ENCODE peak calls at places on chromosomes 3 and 15, in five cellular contexts. A is breast epithelium, X is sigmoid colon, E is HL-60, B is HepG2. V is an unnamed sample.

GRCh38 chr3:155753038-155753647 is 8.3 kb upstream of the PLCH1 start:
- DNase-seq in A (no peak), X (no peak), E (peak; percentile 27), B (peak; percentile 39), V (no peak)

GRCh38 chr3:53180305-53181023 is 19.5 kb downstream of the PRKCD start:
- DNase-seq in A (no peak), X (no peak), E (no peak), B (no peak), V (no peak)

GRCh38 chr3:134260984-134261383 is 10.3 kb upstream of the RYK start:
- DNase-seq in A (no peak), X (no peak), E (no peak), B (no peak), V (peak; percentile 51)

GRCh38 chr15:55780292-55780691 is 37.3 kb upstream of the PRTG start:
- DNase-seq in A (no peak), X (no peak), E (no peak), B (no peak), V (no peak)

GRCh38 chr3:159992601-159993000 is 4.0 kb downstream of the IL12A start:
- DNase-seq in A (no peak), X (no peak), E (no peak), B (no peak), V (no peak)

GRCh38 chr15:31498756-31499155 is 172.1 kb downstream of the KLF13 start:
- DNase-seq in A (no peak), X (no peak), E (no peak), B (no peak), V (peak; percentile 24)

GRCh38 chr3:63872135-63872924 is 8.7 kb downstream of the ATXN7 start:
- DNase-seq in A (no peak), X (no peak), E (no peak), B (no peak), V (no peak)

GRCh38 chr3:71127463-71128243 is 455.9 kb downstream of the FOXP1 start:
- DNase-seq in A (no peak), X (no peak), E (no peak), B (no peak), V (no peak)

GRCh38 chr3:169146112-169146665 is 517.3 kb downstream of the MECOM start:
- DNase-seq in A (no peak), X (peak; percentile 63), E (no peak), B (no peak), V (peak; percentile 62)

GRCh38 chr3:119508172-119508845 is 10.0 kb downstream of the TIMMDC1 start:
- DNase-seq in A (no peak), X (no peak), E (peak; percentile 35), B (no peak), V (no peak)

GRCh38 chr15:83843511-83843910 is 189.6 kb downstream of the ADAMTSL3 start:
- DNase-seq in A (no peak), X (peak; percentile 73), E (no peak), B (no peak), V (no peak)

GRCh38 chr3:17645074-17645698 is 97.2 kb downstream of the TBC1D5 start:
- DNase-seq in A (no peak), X (no peak), E (peak; percentile 55), B (peak; percentile 67), V (no peak)

GRCh38 chr3:180277036-180277435 is 240.3 kb upstream of the PEX5L start:
- DNase-seq in A (no peak), X (no peak), E (no peak), B (peak; percentile 4), V (no peak)

GRCh38 chr3:25471081-25471768 is 43.2 kb downstream of the RARB start:
- DNase-seq in A (no peak), X (no peak), E (no peak), B (no peak), V (no peak)

GRCh38 chr3:120823156-120823555 is 80.6 kb downstream of the GTF2E1 start:
- DNase-seq in A (no peak), X (no peak), E (no peak), B (no peak), V (no peak)

GRCh38 chr15:95141486-95141885 is 910.1 kb downstream of the MCTP2 start:
- DNase-seq in A (no peak), X (no peak), E (no peak), B (no peak), V (no peak)

GRCh38 chr3:119380697-119381096 is 82.7 kb downstream of the TMEM39A start:
- DNase-seq in A (no peak), X (no peak), E (no peak), B (no peak), V (no peak)

GRCh38 chr15:73872370-73872769 is 994 bp upstream of the TBC1D21 start:
- DNase-seq in A (no peak), X (no peak), E (no peak), B (no peak), V (no peak)

GRCh38 chr3:187165144-187165543 is 25.8 kb upstream of the RPL39L start:
- DNase-seq in A (no peak), X (no peak), E (peak; percentile 13), B (peak; percentile 58), V (no peak)

GRCh38 chr3:177772908-177773557 is 575.8 kb upstream of the TBL1XR1 start:
- DNase-seq in A (no peak), X (no peak), E (no peak), B (no peak), V (no peak)

GRCh38 chr3:37621771-37622170 is 239.9 kb upstream of the CTDSPL start:
- DNase-seq in A (no peak), X (no peak), E (no peak), B (no peak), V (no peak)

GRCh38 chr3:143657391-143657790 is 190.9 kb downstream of the SLC9A9 start:
- DNase-seq in A (no peak), X (no peak), E (no peak), B (no peak), V (no peak)

GRCh38 chr15:96298217-96298616 is 32.3 kb upstream of the NR2F2 start:
- DNase-seq in A (no peak), X (no peak), E (no peak), B (no peak), V (no peak)

GRCh38 chr3:36429986-36430485 is 49.7 kb downstream of the STAC start:
- DNase-seq in A (no peak), X (no peak), E (no peak), B (no peak), V (no peak)

GRCh38 chr3:37731895-37732294 is 129.8 kb upstream of the CTDSPL start:
- DNase-seq in A (no peak), X (no peak), E (no peak), B (no peak), V (no peak)

GRCh38 chr3:105365171-105365535 is 1.6 kb upstream of the ALCAM start:
- DNase-seq in A (no peak), X (no peak), E (no peak), B (no peak), V (no peak)

GRCh38 chr3:105365536-105366301 is 990 bp upstream of the ALCAM start:
- DNase-seq in A (no peak), X (peak; percentile 63), E (no peak), B (no peak), V (no peak)

GRCh38 chr3:105367406-105368213 is 901 bp downstream of the ALCAM start:
- DNase-seq in A (peak; percentile 70), X (peak; percentile 83), E (peak; percentile 97), B (peak; percentile 47), V (no peak)

GRCh38 chr3:105367063-105367405 is 325 bp downstream of the ALCAM start:
- DNase-seq in A (no peak), X (peak; percentile 64), E (peak; percentile 33), B (no peak), V (no peak)

DNA sequence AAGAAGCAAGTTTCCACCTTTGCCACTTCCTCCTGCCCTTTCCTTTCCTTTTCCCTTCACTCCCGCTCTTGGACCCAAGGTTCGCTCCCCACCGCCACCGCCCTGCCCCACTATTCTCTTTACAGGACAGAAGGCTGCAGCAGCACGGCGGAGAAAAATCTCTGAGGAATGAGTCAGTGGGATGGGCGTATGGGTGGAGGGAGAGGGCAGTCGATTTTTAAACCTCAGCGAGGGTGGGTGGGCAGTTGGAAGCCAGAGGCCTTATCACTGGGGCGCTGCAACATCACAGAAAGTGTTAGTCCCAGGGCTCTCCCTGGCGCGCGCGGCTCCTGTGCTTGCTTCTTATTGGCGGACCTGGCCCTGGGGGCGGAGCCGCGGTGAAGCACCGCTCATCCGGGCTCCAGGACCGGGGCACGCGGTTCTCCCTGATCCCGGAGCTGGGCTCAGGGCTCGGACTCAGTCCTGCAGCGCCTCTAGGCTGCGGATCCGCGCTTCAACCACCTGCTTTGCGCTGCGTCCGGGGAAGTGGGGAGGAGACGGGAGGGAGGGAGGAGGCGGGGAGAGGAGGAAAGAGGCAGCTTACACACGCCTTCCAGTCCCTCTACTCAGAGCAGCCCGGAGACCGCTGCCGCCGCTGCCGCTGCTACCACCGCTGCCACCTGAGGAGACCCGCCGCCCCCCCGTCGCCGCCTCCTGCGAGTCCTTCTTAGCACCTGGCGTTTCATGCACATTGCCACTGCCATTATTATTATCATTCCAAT is at the start of gene ALCAM:
- DNase-seq in A (peak; percentile 94), X (peak; percentile 95), E (peak; percentile 90), B (peak; percentile 87), V (peak; percentile 96)
- TF ChIP-seq POLR2AphosphoS5 in A (no peak), X (peak; percentile 35), E (peak; percentile 20), B (peak; percentile 40), V (no peak)

GRCh38 chr3:50156549-50156948 is 1.4 kb downstream of the SEMA3F start:
- DNase-seq in A (no peak), X (no peak), E (no peak), B (no peak), V (no peak)
- TF ChIP-seq POLR2AphosphoS5 in A (no peak), X (no peak), E (no peak), B (no peak), V (no peak)

DNA sequence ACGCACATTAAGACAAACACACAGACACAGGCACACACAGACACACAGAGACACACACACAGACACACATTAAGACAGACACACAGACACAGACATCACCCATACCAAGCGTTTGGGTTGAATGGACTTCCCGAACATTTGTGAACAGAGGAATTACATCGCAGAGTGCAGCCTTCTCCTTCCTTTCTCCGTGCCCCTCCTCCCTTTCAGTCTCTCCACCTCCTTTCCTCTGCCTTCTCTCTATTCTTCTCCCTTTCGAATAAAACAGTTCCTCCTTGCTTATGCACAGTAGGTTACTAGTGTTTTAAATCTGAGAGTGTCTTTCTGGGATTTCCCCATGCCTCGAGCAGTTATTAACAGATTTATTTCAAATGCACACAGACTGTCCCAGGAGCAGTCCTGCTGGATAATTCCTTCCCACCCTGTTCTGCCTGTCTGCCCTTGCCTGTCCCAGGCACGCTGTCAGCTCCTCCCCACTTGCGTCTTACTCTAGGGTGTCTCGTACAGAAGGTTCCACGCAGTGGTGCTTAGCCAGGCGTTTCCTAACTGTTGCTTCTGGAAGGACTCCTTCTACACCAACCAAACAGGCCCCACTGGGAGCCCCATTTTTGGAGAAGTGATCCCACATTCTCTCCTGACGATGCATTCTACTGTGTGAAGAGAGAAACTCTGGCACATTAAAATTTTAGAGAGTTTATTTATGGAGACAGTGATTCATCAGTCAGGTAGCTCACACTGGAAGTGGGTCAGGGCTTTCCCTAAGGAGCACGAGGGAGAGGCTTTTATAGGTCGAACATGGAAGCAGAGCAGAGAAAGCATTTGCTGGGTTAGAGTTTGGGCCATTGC is 163.8 kb downstream of the SV2B start:
- DNase-seq in A (no peak), X (peak; percentile 94), E (peak; percentile 63), B (no peak), V (no peak)
- TF ChIP-seq POLR2AphosphoS5 in A (no peak), X (peak; percentile 44), E (peak; percentile 50), B (no peak), V (no peak)

DNA sequence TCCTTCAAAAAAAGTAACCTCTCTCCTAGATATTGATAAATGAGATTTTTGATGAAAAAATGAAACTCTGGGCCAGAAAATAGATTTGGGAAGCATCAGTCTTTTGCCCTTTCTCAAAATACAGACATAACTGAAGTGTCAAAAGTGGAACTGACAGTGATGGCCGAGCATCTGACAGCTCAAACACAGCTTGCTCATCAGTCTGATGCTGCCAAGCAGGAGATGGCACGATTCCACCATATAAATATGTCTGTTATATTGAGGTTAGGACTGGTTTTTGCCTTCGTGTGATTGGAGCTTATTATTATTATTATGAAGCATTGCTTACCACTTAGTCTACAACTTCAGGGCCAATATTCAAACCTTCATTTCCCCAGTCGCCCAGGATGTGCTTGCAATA is 152.6 kb upstream of the EPHA3 start:
- DNase-seq in A (no peak), X (no peak), E (no peak), B (no peak), V (no peak)
- TF ChIP-seq POLR2AphosphoS5 in A (no peak), X (no peak), E (no peak), B (no peak), V (no peak)

V was measured in H1.